ENCODE peak calls at places on chromosomes 11 and 22, in four cellular contexts. One of them, this sample, is unnamed.
A peak's percentile ranks its signal among the peaks of the same experiment; 100 is the strongest.

GRCh38 chr11:18321622-18321990 is 334 bp downstream of the HPS5 start:
- DNase-seq in K562: no peak
- DNase-seq in A549: no peak
- DNase-seq in IMR-90: no peak
- DNase-seq in this sample: no peak

GRCh38 chr11:76770642-76771445 is 12.3 kb upstream of the TSKU start:
- DNase-seq in K562: no peak
- DNase-seq in A549: peak; percentile 98
- DNase-seq in IMR-90: peak; percentile 99
- DNase-seq in this sample: no peak

GRCh38 chr22:37279469-37279868 is 2.8 kb upstream of the CYTH4 start:
- DNase-seq in K562: no peak
- DNase-seq in A549: no peak
- DNase-seq in IMR-90: peak; percentile 9
- DNase-seq in this sample: no peak

GRCh38 chr11:82867495-82868082 is 32.6 kb downstream of the PRCP start:
- DNase-seq in K562: peak; percentile 86
- DNase-seq in A549: peak; percentile 72
- DNase-seq in IMR-90: peak; percentile 76
- DNase-seq in this sample: peak; percentile 26

GRCh38 chr11:43756575-43756974 is 76.0 kb downstream of the HSD17B12 start:
- DNase-seq in K562: no peak
- DNase-seq in A549: no peak
- DNase-seq in IMR-90: peak; percentile 78
- DNase-seq in this sample: no peak

GRCh38 chr11:31786996-31787685 is 24.0 kb downstream of the PAX6 start:
- DNase-seq in K562: no peak
- DNase-seq in A549: no peak
- DNase-seq in IMR-90: no peak
- DNase-seq in this sample: no peak

GRCh38 chr11:134414772-134415765 is 3.0 kb upstream of the B3GAT1 start:
- DNase-seq in K562: no peak
- DNase-seq in A549: no peak
- DNase-seq in IMR-90: no peak
- DNase-seq in this sample: no peak

GRCh38 chr11:109221190-109221589 is 200.8 kb upstream of the C11orf87 start:
- DNase-seq in K562: no peak
- DNase-seq in A549: no peak
- DNase-seq in IMR-90: no peak
- DNase-seq in this sample: no peak

GRCh38 chr11:64638017-64638664 is 47.1 kb downstream of the SLC22A12 start:
- DNase-seq in K562: no peak
- DNase-seq in A549: no peak
- DNase-seq in IMR-90: no peak
- DNase-seq in this sample: no peak

GRCh38 chr11:120801801-120802689 is 221.9 kb upstream of the TBCEL start:
- DNase-seq in K562: peak; percentile 60
- DNase-seq in A549: peak; percentile 38
- DNase-seq in IMR-90: peak; percentile 50
- DNase-seq in this sample: no peak

GRCh38 chr11:279040-279965 is 1.1 kb downstream of the NLRP6 start:
- DNase-seq in K562: no peak
- DNase-seq in A549: no peak
- DNase-seq in IMR-90: no peak
- DNase-seq in this sample: no peak

GRCh38 chr22:41280854-41281253 is 5.1 kb downstream of the RANGAP1 start:
- DNase-seq in K562: no peak
- DNase-seq in A549: no peak
- DNase-seq in IMR-90: no peak
- DNase-seq in this sample: no peak

GRCh38 chr11:19437760-19438159 is 197.0 kb upstream of the E2F8 start:
- DNase-seq in K562: no peak
- DNase-seq in A549: peak; percentile 39
- DNase-seq in IMR-90: peak; percentile 89
- DNase-seq in this sample: no peak

GRCh38 chr11:9210922-9211320 is 54.2 kb downstream of the DENND5A start:
- DNase-seq in K562: no peak
- DNase-seq in A549: no peak
- DNase-seq in IMR-90: peak; percentile 48
- DNase-seq in this sample: peak; percentile 75

GRCh38 chr11:1653541-1654387 is 24.2 kb downstream of the KRTAP5-5 start:
- DNase-seq in K562: no peak
- DNase-seq in A549: no peak
- DNase-seq in IMR-90: no peak
- DNase-seq in this sample: no peak

GRCh38 chr11:59676205-59676604 is 7.4 kb upstream of the PATL1 start:
- DNase-seq in K562: no peak
- DNase-seq in A549: no peak
- DNase-seq in IMR-90: no peak
- DNase-seq in this sample: no peak

GRCh38 chr22:46054091-46054877 is 77.3 kb upstream of the WNT7B start:
- DNase-seq in K562: no peak
- DNase-seq in A549: no peak
- DNase-seq in IMR-90: peak; percentile 45
- DNase-seq in this sample: no peak

GRCh38 chr11:111913997-111914396 is 1.5 kb downstream of the HSPB2 start:
- DNase-seq in K562: no peak
- DNase-seq in A549: no peak
- DNase-seq in IMR-90: peak; percentile 76
- DNase-seq in this sample: no peak

GRCh38 chr11:35605691-35606090 is 12.6 kb upstream of the FJX1 start:
- DNase-seq in K562: no peak
- DNase-seq in A549: no peak
- DNase-seq in IMR-90: peak; percentile 59
- DNase-seq in this sample: no peak

GRCh38 chr22:20437253-20438065 is at the start of gene SCARF2:
- DNase-seq in K562: no peak
- DNase-seq in A549: no peak
- DNase-seq in IMR-90: peak; percentile 62
- DNase-seq in this sample: no peak

GRCh38 chr22:20316844-20317401 is 2.9 kb downstream of the DGCR6L start:
- DNase-seq in K562: peak; percentile 11
- DNase-seq in A549: no peak
- DNase-seq in IMR-90: no peak
- DNase-seq in this sample: no peak

GRCh38 chr11:33062137-33062536 is 22.8 kb downstream of the TCP11L1 start:
- DNase-seq in K562: no peak
- DNase-seq in A549: peak; percentile 37
- DNase-seq in IMR-90: no peak
- DNase-seq in this sample: no peak

GRCh38 chr11:107018274-107018901 is at the start of gene GUCY1A2:
- DNase-seq in K562: no peak
- DNase-seq in A549: peak; percentile 6
- DNase-seq in IMR-90: no peak
- DNase-seq in this sample: no peak

GRCh38 chr22:36237462-36238347 is 1.6 kb downstream of the APOL2 start:
- DNase-seq in K562: no peak
- DNase-seq in A549: no peak
- DNase-seq in IMR-90: no peak
- DNase-seq in this sample: no peak

GRCh38 chr11:45355706-45356041 is 69.5 kb upstream of the SYT13 start:
- DNase-seq in K562: no peak
- DNase-seq in A549: no peak
- DNase-seq in IMR-90: no peak
- DNase-seq in this sample: no peak

DNA sequence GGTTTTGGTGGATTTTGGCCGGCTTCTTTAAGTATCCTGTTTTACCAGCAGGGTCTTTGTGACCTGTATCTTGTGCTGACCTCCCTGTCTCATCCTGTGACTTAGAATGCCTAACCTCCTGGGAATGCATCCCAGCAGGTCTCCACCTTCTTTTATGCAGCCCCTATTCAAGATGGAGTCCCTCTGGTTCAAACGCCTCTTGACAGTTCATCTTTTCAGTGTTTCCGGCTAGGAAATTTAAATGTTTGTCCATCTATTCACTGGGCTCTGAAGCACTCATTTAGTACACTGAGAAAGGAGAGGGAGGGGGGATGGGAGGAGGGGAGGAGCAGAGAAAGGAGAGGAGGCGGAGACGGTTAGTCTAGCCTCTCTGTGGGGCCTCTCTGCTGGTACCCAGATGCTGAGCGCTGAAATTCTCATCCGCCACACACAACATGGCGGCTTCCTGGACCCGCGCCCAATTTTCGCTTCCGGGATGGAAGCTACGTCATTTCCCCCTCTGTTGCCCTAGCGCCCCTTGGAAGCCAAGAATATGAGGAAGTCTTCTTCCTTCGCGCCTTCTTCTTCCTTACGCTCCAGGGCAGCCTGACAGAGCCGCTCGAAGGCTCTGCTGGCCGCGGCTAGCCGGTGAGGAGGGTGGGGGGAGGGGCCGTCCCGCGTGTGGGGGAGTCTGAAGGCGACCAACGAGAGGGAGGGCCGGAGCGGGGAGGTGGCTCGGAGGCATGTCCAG is 69.0 kb upstream of the SYT13 start:
- DNase-seq in K562: peak; percentile 83
- DNase-seq in A549: peak; percentile 75
- DNase-seq in IMR-90: peak; percentile 41
- DNase-seq in this sample: no peak
- TF ChIP-seq CEBPB in K562: no peak
- TF ChIP-seq CEBPB in A549: no peak
- TF ChIP-seq CEBPB in IMR-90: no peak
- TF ChIP-seq CEBPB in this sample: no peak

GRCh38 chr11:37504066-37504611 is 906.1 kb upstream of the RAG2 start:
- DNase-seq in K562: no peak
- DNase-seq in A549: no peak
- DNase-seq in IMR-90: peak; percentile 90
- DNase-seq in this sample: peak; percentile 78
- TF ChIP-seq RCOR1 in K562: no peak
- TF ChIP-seq RCOR1 in A549: no peak
- TF ChIP-seq RCOR1 in IMR-90: no peak
- TF ChIP-seq RCOR1 in this sample: peak; percentile 71

GRCh38 chr11:94304559-94304958 is at the start of gene IZUMO1R:
- DNase-seq in K562: no peak
- DNase-seq in A549: no peak
- DNase-seq in IMR-90: no peak
- DNase-seq in this sample: no peak

GRCh38 chr11:94305146-94305545 is 766 bp downstream of the IZUMO1R start:
- DNase-seq in K562: no peak
- DNase-seq in A549: no peak
- DNase-seq in IMR-90: peak; percentile 52
- DNase-seq in this sample: no peak

GRCh38 chr11:94307101-94307791 is 2.9 kb downstream of the IZUMO1R start:
- DNase-seq in K562: no peak
- DNase-seq in A549: no peak
- DNase-seq in IMR-90: no peak
- DNase-seq in this sample: no peak

GRCh38 chr11:94302806-94303205 is 1.6 kb upstream of the IZUMO1R start:
- DNase-seq in K562: no peak
- DNase-seq in A549: no peak
- DNase-seq in IMR-90: no peak
- DNase-seq in this sample: no peak

DNA sequence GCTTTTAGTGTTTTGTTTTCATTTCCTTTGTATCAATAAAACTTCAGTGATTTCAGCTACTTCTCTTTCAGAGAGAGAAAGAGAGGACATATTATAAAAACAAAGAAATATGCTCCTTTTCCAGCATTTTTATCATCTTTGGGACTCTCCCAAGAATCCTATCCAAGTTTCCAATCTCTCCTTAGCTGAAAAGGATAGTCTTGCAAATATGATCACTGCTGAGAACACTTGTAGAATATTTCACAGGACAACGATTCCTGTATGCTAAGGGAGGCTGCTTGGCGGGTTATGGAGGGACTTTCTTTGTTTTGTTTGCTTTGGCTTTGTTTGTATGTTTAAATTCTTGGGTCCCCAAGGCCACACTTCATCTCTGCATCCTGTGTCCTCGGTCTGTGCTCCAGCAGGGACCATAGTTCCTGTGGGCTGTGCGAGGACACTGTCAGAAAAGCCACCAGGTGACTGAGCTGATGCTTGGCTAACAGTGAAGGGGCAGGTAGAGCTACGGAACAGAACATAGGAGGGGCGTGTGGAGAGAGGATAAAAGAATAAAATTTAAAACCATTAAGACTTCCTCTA is 408 bp upstream of the IZUMO1R start:
- DNase-seq in K562: no peak
- DNase-seq in A549: no peak
- DNase-seq in IMR-90: no peak
- DNase-seq in this sample: no peak
- H3K4me3 ChIP-seq in K562: no peak overlapping the region
- H3K4me3 ChIP-seq in A549: no peak overlapping the region
- H3K4me3 ChIP-seq in IMR-90: no peak overlapping the region
- H3K4me3 ChIP-seq in this sample: no peak overlapping the region

DNA sequence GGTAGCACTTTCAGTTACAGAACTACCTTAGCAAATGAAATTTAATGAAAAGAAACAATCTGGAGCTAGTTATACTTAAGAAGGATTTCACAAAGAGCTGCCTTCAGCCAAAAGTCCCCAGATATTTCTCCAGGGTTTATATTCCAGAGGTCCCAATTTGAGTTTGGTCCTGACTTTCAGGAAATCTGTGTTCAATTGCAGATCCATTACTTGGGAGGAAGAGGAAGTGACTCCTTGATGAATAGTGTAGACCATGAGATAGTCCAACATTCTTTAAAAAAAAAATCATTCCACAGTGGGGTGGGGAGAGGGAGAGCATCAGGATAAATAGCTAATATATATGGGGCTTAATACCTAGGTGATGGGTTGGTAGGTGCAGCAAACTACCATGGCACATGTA is 117.6 kb upstream of the ARHGAP20 start:
- DNase-seq in K562: no peak
- DNase-seq in A549: no peak
- DNase-seq in IMR-90: no peak
- DNase-seq in this sample: no peak
- TF ChIP-seq CEBPB in K562: no peak
- TF ChIP-seq CEBPB in A549: no peak
- TF ChIP-seq CEBPB in IMR-90: no peak
- TF ChIP-seq CEBPB in this sample: no peak

DNA sequence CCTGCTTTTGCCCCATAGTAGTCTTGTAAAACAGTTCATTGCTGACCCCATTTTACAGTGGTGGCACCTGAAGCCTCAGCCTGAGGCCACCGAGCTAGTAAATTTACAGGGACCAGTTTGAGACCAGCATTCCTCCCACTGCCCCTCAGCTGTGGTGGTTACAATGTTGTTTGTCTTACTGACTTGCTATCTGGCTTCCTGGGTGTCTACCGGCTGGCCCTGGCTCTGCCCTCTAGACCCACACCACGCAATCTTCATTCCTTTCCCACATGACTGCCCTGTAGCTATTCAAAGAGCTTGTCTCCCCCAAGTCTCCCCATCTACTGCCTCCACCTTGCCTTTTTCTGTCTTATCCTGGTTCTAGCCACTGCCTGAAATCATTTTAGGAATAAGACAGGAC is 20.8 kb downstream of the PIK3IP1 start:
- DNase-seq in K562: no peak
- DNase-seq in A549: no peak
- DNase-seq in IMR-90: no peak
- DNase-seq in this sample: no peak
- TF ChIP-seq RCOR1 in K562: no peak
- TF ChIP-seq RCOR1 in A549: no peak
- TF ChIP-seq RCOR1 in IMR-90: no peak
- TF ChIP-seq RCOR1 in this sample: no peak